ENCODE peak calls at places on chromosomes 5 and 9, in ten cellular contexts. T is NB4, P is WTC11, K is HFF-Myc, A is kidney, G is left ventricle myocardium inferior, M is fibroblast of lung, O is tibial nerve, V is GM20000, L is hepatocyte. I is an unnamed sample.

GRCh38 chr5:110865400-110866094 is 126.7 kb downstream of the SLC25A46 start:
- DNase-seq in K (peak; percentile 31), T (peak; percentile 36), V (peak; percentile 36), G (no peak), M (no peak), L (peak; percentile 52), O (no peak), A (no peak), P (peak; percentile 66), I (peak; percentile 13)

GRCh38 chr5:37991267-37991902 is 151.5 kb upstream of the GDNF start:
- DNase-seq in V (no peak), P (no peak), M (no peak), A (no peak), T (no peak), K (no peak), L (no peak), O (no peak), G (no peak), I (no peak)

GRCh38 chr5:177084175-177084574 is 2.5 kb upstream of the FGFR4 start:
- DNase-seq in V (no peak), A (no peak), T (no peak), K (no peak), O (no peak), G (no peak), M (no peak), P (no peak), L (no peak), I (no peak)

GRCh38 chr5:125137535-125137934 is 391.1 kb upstream of the ZNF608 start:
- DNase-seq in L (no peak), K (no peak), M (no peak), O (no peak), G (no peak), T (no peak), A (no peak), P (no peak), V (no peak), I (no peak)

GRCh38 chr9:35937227-35937626 is 20.7 kb downstream of the OR2S2 start:
- DNase-seq in A (no peak), L (no peak), G (no peak), O (no peak), P (no peak), K (no peak), V (no peak), M (peak; percentile 28), T (peak; percentile 22), I (peak; percentile 48)

GRCh38 chr5:131747180-131748105 is 49.4 kb downstream of the FNIP1 start:
- DNase-seq in A (no peak), L (no peak), K (no peak), T (peak; percentile 83), G (no peak), O (no peak), M (peak; percentile 24), P (no peak), V (peak; percentile 27), I (peak; percentile 8)

GRCh38 chr5:2802693-2803365 is 51.4 kb upstream of the IRX2 start:
- DNase-seq in P (no peak), O (no peak), L (no peak), T (no peak), M (no peak), A (no peak), K (no peak), G (no peak), V (no peak), I (no peak)

GRCh38 chr9:117103711-117104110 is 311.1 kb downstream of the ASTN2 start:
- DNase-seq in G (no peak), T (no peak), P (no peak), O (no peak), A (no peak), L (no peak), M (no peak), V (no peak), K (no peak), I (no peak)

GRCh38 chr5:179205277-179205676 is 140.0 kb downstream of the ADAMTS2 start:
- DNase-seq in O (no peak), T (no peak), K (no peak), P (no peak), A (no peak), V (no peak), M (no peak), G (no peak), L (no peak), I (no peak)

GRCh38 chr9:124939944-124940343 is 939 bp downstream of the GOLGA1 start:
- DNase-seq in T (no peak), K (no peak), A (no peak), G (no peak), M (no peak), L (no peak), P (no peak), V (no peak), O (no peak), I (no peak)

GRCh38 chr9:124940521-124940893 is 376 bp downstream of the GOLGA1 start:
- DNase-seq in L (no peak), K (no peak), M (no peak), A (no peak), V (peak; percentile 53), G (no peak), O (no peak), P (no peak), T (no peak), I (no peak)

GRCh38 chr9:124946167-124946566 is 5.3 kb upstream of the GOLGA1 start:
- DNase-seq in L (no peak), V (no peak), P (no peak), M (no peak), T (no peak), O (no peak), K (no peak), A (no peak), G (no peak), I (no peak)

GRCh38 chr9:124940894-124941688 is at the start of gene GOLGA1:
- DNase-seq in O (peak; percentile 87), V (peak; percentile 95), A (peak; percentile 99), L (peak; percentile 99), T (peak; percentile 94), G (peak; percentile 96), K (peak; percentile 66), P (peak; percentile 98), M (peak; percentile 93), I (peak; percentile 93)

GRCh38 chr9:124941689-124942561 is 1.0 kb upstream of the GOLGA1 start:
- DNase-seq in G (peak; percentile 47), V (peak; percentile 49), A (peak; percentile 86), M (peak; percentile 59), K (no peak), O (no peak), T (peak; percentile 82), P (peak; percentile 24), L (peak; percentile 68), I (peak; percentile 20)
- TF ChIP-seq CTCF in G (no peak), V (no peak), A (no peak), M (no peak), K (no peak), O (no peak), T (no peak), P (no peak), L (no peak), I (peak; percentile 36)

DNA sequence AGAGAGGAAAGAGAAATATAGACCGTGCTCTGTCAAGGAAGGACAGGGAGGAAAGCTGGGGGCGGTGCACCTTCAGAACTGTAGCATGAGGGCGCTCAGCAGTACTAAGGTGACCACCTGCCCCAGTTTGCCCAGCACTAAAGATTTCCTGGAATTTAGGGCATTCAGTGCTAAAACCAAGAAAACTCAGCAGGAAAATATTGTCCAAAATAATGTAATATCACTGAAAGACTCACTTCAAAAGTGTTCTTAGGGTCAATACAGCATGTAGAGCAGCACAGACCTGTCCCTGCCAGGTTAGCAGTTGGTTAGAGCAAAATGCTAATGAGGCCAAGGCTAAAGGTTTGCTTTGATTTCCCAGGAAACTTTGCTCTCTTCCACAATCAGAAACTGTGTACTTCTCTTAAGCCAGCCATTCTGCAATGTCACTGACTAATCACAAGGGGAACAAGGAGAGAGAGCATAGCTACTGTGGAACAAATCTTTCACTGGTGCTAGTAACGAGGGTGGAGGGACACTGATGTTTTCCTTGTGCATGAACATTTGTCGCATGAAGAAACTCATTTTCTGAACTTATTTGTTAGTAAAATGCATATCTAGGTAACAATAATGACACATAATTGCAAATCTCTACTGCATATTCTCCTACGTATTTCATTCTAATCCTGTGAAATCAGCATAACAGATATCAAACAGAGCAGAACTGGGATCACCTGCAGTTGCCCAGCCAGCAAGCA is 53.0 kb upstream of the GRAMD2B start:
- DNase-seq in T (no peak), A (no peak), P (peak; percentile 22), G (no peak), O (no peak), M (no peak), V (no peak), L (peak; percentile 68), K (no peak), I (peak; percentile 39)
- TF ChIP-seq CTCF in T (no peak), A (peak; percentile 22), P (no peak), G (peak; percentile 51), O (peak; percentile 5), M (peak; percentile 36), V (no peak), L (no peak), K (no peak), I (peak; percentile 49)

GRCh38 chr9:135343733-135344522 is 135.7 kb upstream of the PPP1R26 start:
- DNase-seq in G (peak; percentile 55), O (peak; percentile 29), K (no peak), M (peak; percentile 6), A (peak; percentile 85), T (peak; percentile 57), L (peak; percentile 79), P (peak; percentile 91), V (peak; percentile 86), I (no peak)

GRCh38 chr9:135345775-135346433 is 133.7 kb upstream of the PPP1R26 start:
- DNase-seq in A (peak; percentile 59), K (no peak), T (no peak), V (no peak), L (no peak), P (peak; percentile 5), M (no peak), G (no peak), O (no peak), I (no peak)

GRCh38 chr9:135344915-135345500 is 134.6 kb upstream of the PPP1R26 start:
- DNase-seq in L (no peak), G (no peak), V (no peak), O (no peak), A (peak; percentile 40), K (no peak), T (no peak), M (no peak), P (peak; percentile 4), I (no peak)

GRCh38 chr9:135343136-135343535 is 136.4 kb upstream of the PPP1R26 start:
- DNase-seq in P (peak; percentile 8), M (no peak), T (no peak), V (no peak), K (no peak), G (no peak), A (peak; percentile 47), O (no peak), L (no peak), I (no peak)

DNA sequence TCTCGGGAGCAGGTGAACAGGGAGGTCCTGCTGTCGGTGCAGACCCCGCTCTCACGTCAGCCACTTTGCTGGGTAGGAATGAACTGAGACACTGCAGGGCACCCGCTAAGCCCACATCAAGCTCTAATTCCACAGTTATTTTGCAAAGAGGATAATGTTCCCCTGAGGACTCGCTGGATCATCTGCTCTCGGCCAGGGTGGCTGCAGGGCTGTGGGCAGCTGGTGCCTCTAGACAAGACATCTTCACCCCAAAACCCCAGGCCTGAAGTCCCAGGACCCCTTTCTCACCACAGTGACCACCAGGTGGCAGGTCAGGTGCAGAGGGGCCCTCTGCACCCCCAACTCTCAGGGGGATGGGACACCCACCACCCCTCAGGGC is 135.1 kb upstream of the PPP1R26 start:
- DNase-seq in P (peak; percentile 25), G (no peak), K (no peak), T (no peak), V (no peak), O (no peak), A (peak; percentile 37), L (no peak), M (no peak), I (no peak)
- TF ChIP-seq CTCF in P (peak; percentile 15), G (no peak), K (no peak), T (no peak), V (no peak), O (no peak), A (no peak), L (no peak), M (no peak), I (no peak)

GRCh38 chr5:14358536-14358935 is 215.4 kb downstream of the TRIO start:
- DNase-seq in K (no peak), T (no peak), L (no peak), O (no peak), M (no peak), G (no peak), A (no peak), V (no peak), P (no peak), I (no peak)
- TF ChIP-seq CTCF in K (no peak), T (no peak), L (no peak), O (no peak), M (no peak), G (no peak), A (no peak), V (no peak), P (no peak), I (no peak)